ENCODE peak calls at places on chromosomes 13 and 19, in five cellular contexts. E is AML-193; N is A673; G is SK-N-SH; I is stimulated activated CD8-positive, alpha-beta memory T cell treated with anti-CD3 and anti-CD28 coated beads, Interleukin-2, amount 100 ng/mL, for 48 hours. R is an unnamed sample.

GRCh38 chr19:50817941-50818858 is 5.4 kb downstream of the KLK1 start:
- DNase-seq in G (peak; percentile 95), I (peak; percentile 63), E (no peak), N (peak; percentile 53), R (peak; percentile 58)

GRCh38 chr19:47357788-47358680 is 8.9 kb downstream of the DHX34 start:
- DNase-seq in E (no peak), I (no peak), N (no peak), G (peak; percentile 31), R (no peak)

GRCh38 chr19:42092350-42092749 is 16.4 kb downstream of the ZNF574 start:
- DNase-seq in G (peak; percentile 63), I (peak; percentile 26), E (peak; percentile 17), N (peak; percentile 56), R (peak; percentile 37)

GRCh38 chr13:74891610-74892009 is 590.4 kb downstream of the TBC1D4 start:
- DNase-seq in G (no peak), N (no peak), E (no peak), I (no peak), R (no peak)

GRCh38 chr19:2543463-2544442 is 67.8 kb downstream of the GADD45B start:
- DNase-seq in N (peak; percentile 98), E (peak; percentile 26), I (peak; percentile 41), G (peak; percentile 91), R (peak; percentile 89)

GRCh38 chr19:17302391-17303166 is 646 bp downstream of the ABHD8 start:
- DNase-seq in I (no peak), N (no peak), G (no peak), E (peak; percentile 27), R (no peak)

GRCh38 chr19:4636761-4637160 is 2.6 kb upstream of the TNFAIP8L1 start:
- DNase-seq in G (no peak), N (no peak), I (no peak), E (no peak), R (no peak)

GRCh38 chr19:41928221-41928683 is at the start of gene ERFL:
- DNase-seq in E (peak; percentile 38), I (no peak), N (no peak), G (peak; percentile 68), R (no peak)

GRCh38 chr19:6976197-6976596 is 45.0 kb downstream of the MBD3L2B start:
- DNase-seq in G (no peak), I (no peak), E (no peak), N (no peak), R (no peak)

GRCh38 chr13:75494491-75494890 is 12.5 kb upstream of the TBC1D4 start:
- DNase-seq in G (no peak), N (no peak), E (no peak), I (no peak), R (no peak)

GRCh38 chr13:46572758-46573384 is 19.9 kb downstream of the LRCH1 start:
- DNase-seq in G (no peak), N (no peak), E (no peak), I (no peak), R (no peak)

GRCh38 chr13:51252954-51253531 is 30.8 kb downstream of the FAM124A start:
- DNase-seq in I (no peak), G (no peak), N (no peak), E (peak; percentile 44), R (no peak)

GRCh38 chr19:55228015-55228391 is 560 bp downstream of the TMEM86B start:
- DNase-seq in E (no peak), N (no peak), G (peak; percentile 93), I (no peak), R (no peak)

GRCh38 chr19:46976845-46977320 is 42.8 kb upstream of the NPAS1 start:
- DNase-seq in N (no peak), E (no peak), G (peak; percentile 57), I (no peak), R (no peak)

GRCh38 chr13:75797719-75798118 is 161.6 kb downstream of the LMO7 start:
- DNase-seq in G (no peak), I (no peak), E (no peak), N (no peak), R (no peak)

GRCh38 chr19:681029-681626 is 4.9 kb downstream of the FSTL3 start:
- DNase-seq in I (no peak), E (peak; percentile 87), G (peak; percentile 97), N (peak; percentile 92), R (no peak)

GRCh38 chr13:101703081-101703480 is 250.6 kb downstream of the ITGBL1 start:
- DNase-seq in E (no peak), N (no peak), I (no peak), G (no peak), R (no peak)

GRCh38 chr13:43143591-43143990 is 120.2 kb downstream of the DNAJC15 start:
- DNase-seq in G (no peak), I (no peak), E (no peak), N (no peak), R (no peak)

GRCh38 chr19:39497850-39498261 is 891 bp upstream of the DLL3 start:
- DNase-seq in N (peak; percentile 65), I (no peak), G (peak; percentile 88), E (peak; percentile 1), R (peak; percentile 48)

GRCh38 chr19:3801412-3802096 is 15.4 kb upstream of the MATK start:
- DNase-seq in G (peak; percentile 85), I (peak; percentile 46), N (no peak), E (no peak), R (no peak)

GRCh38 chr13:37685206-37685605 is 86.6 kb upstream of the POSTN start:
- DNase-seq in E (no peak), G (no peak), I (no peak), N (peak; percentile 53), R (no peak)

GRCh38 chr19:1944916-1945561 is 4.1 kb downstream of the CSNK1G2 start:
- DNase-seq in G (no peak), I (no peak), E (no peak), N (no peak), R (no peak)

GRCh38 chr13:114063545-114064515 is 68.6 kb downstream of the RASA3 start:
- DNase-seq in G (peak; percentile 75), I (peak; percentile 39), E (peak; percentile 43), N (no peak), R (peak; percentile 73)

GRCh38 chr19:39052243-39052746 is 19.9 kb upstream of the FBXO27 start:
- DNase-seq in N (peak; percentile 49), E (peak; percentile 20), I (peak; percentile 59), G (peak; percentile 75), R (peak; percentile 76)

GRCh38 chr13:78604782-78605611 is 1.6 kb upstream of the POU4F1 start:
- DNase-seq in I (no peak), G (peak; percentile 59), E (no peak), N (peak; percentile 76), R (peak; percentile 13)

GRCh38 chr19:28425431-28425931 is 787.5 kb downstream of the UQCRFS1 start:
- DNase-seq in E (no peak), I (no peak), N (no peak), G (no peak), R (no peak)

GRCh38 chr19:34350161-34350561 is 14.8 kb upstream of the GPI start:
- DNase-seq in N (no peak), G (no peak), I (peak; percentile 36), E (no peak), R (no peak)